ENCODE peak calls at places on chromosomes 13 and 19, in six cellular contexts. S, H, D, A, O and Q are unnamed samples.

GRCh38 chr19:47284324-47284899 is 9.7 kb downstream of the INAFM1 start:
- DNase-seq in A (peak; percentile 41), H (no peak), D (no peak), S (peak; percentile 18), O (peak; percentile 48), Q (peak; percentile 75)

GRCh38 chr13:97068964-97069815 is 74.9 kb upstream of the OXGR1 start:
- DNase-seq in H (no peak), D (no peak), S (no peak), O (no peak), A (no peak), Q (no peak)

GRCh38 chr13:112764028-112764427 is 74.2 kb downstream of the ATP11A start:
- DNase-seq in A (no peak), O (no peak), D (no peak), H (no peak), S (no peak), Q (no peak)

GRCh38 chr13:99902657-99903056 is 68.9 kb downstream of the ZIC5 start:
- DNase-seq in H (no peak), A (no peak), S (no peak), O (no peak), D (no peak), Q (no peak)

GRCh38 chr19:35856546-35857149 is at the start of gene KIRREL2:
- DNase-seq in H (peak; percentile 25), D (no peak), O (no peak), S (no peak), A (no peak), Q (peak; percentile 36)

GRCh38 chr13:46385946-46386345 is 1.1 kb downstream of the RUBCNL start:
- DNase-seq in S (no peak), H (no peak), A (no peak), O (no peak), D (no peak), Q (no peak)

GRCh38 chr19:18611327-18612050 is 1.2 kb upstream of the TMEM59L start:
- DNase-seq in H (no peak), O (no peak), A (no peak), D (no peak), S (no peak), Q (no peak)

GRCh38 chr19:6800991-6801396 is 28.5 kb downstream of the VAV1 start:
- DNase-seq in O (peak; percentile 4), D (no peak), S (no peak), H (no peak), A (no peak), Q (peak; percentile 79)

GRCh38 chr13:67013709-67014108 is 216.4 kb downstream of the PCDH9 start:
- DNase-seq in S (no peak), A (no peak), D (no peak), O (no peak), H (no peak), Q (no peak)

GRCh38 chr13:61188057-61188456 is 227.6 kb downstream of the PCDH20 start:
- DNase-seq in O (no peak), H (no peak), S (no peak), D (no peak), A (no peak), Q (no peak)